ENCODE peak calls at places on chromosomes 7 and 10, in ten cellular contexts. W is type B pancreatic cell; M is MM.1S; E is Calu3; F is WTC11; Y is psoas muscle; Q is H9; J is CD8-positive, alpha-beta T cell; S is hepatocyte; L is GM23338. H is an unnamed sample.
A peak's percentile ranks its signal among the peaks of the same experiment; 100 is the strongest.

GRCh38 chr7:376306-376969 is 86.5 kb downstream of the FOXL3 start:
- DNase-seq in Q (peak; percentile 31), W (peak; percentile 73), J (no peak), F (peak; percentile 12), S (peak; percentile 43), Y (peak; percentile 47), M (no peak), E (no peak), L (no peak), H (no peak)

GRCh38 chr7:41756783-41757182 is 53.9 kb upstream of the INHBA start:
- DNase-seq in Y (no peak), S (no peak), E (no peak), W (no peak), F (no peak), L (no peak), Q (no peak), M (no peak), J (no peak), H (no peak)

GRCh38 chr10:51186358-51186757 is 112.1 kb downstream of the PRKG1 start:
- DNase-seq in W (no peak), E (no peak), L (no peak), S (no peak), Y (no peak), F (no peak), M (no peak), J (no peak), Q (no peak), H (no peak)

GRCh38 chr10:115982076-115982475 is 290.9 kb downstream of the GFRA1 start:
- DNase-seq in F (no peak), E (no peak), Y (no peak), L (no peak), W (no peak), Q (no peak), S (no peak), M (no peak), J (no peak), H (no peak)

GRCh38 chr7:13990984-13991790 is 1.7 kb upstream of the ETV1 start:
- DNase-seq in F (peak; percentile 98), Q (peak; percentile 99), Y (peak; percentile 96), S (peak; percentile 97), M (peak; percentile 96), W (peak; percentile 95), J (peak; percentile 63), E (peak; percentile 99), L (peak; percentile 99), H (peak; percentile 38)

GRCh38 chr7:51606601-51607154 is 290.1 kb upstream of the COBL start:
- DNase-seq in M (no peak), F (no peak), S (peak; percentile 79), W (no peak), J (no peak), Y (no peak), Q (no peak), E (peak; percentile 25), L (no peak), H (no peak)

GRCh38 chr10:96919785-96920425 is 87.8 kb downstream of the LCOR start:
- DNase-seq in E (no peak), S (no peak), F (no peak), Y (no peak), M (no peak), L (no peak), Q (no peak), J (no peak), W (no peak), H (no peak)

GRCh38 chr7:44581426-44581906 is 565 bp downstream of the TMED4 start:
- DNase-seq in M (peak; percentile 72), W (no peak), Y (no peak), J (peak; percentile 73), E (no peak), F (no peak), Q (no peak), S (peak; percentile 43), L (peak; percentile 25), H (peak; percentile 53)

GRCh38 chr10:70540089-70540788 is 61.7 kb downstream of the PALD1 start:
- DNase-seq in S (peak; percentile 42), J (no peak), Q (peak; percentile 70), W (no peak), E (peak; percentile 49), Y (no peak), F (peak; percentile 77), L (peak; percentile 84), M (no peak), H (peak; percentile 73)

GRCh38 chr10:68434657-68435056 is 27.6 kb upstream of the RUFY2 start:
- DNase-seq in M (no peak), J (no peak), S (no peak), W (no peak), E (no peak), F (no peak), Q (no peak), Y (no peak), L (no peak), H (no peak)

GRCh38 chr10:126405239-126405785 is 17.0 kb upstream of the ADAM12 start:
- DNase-seq in M (no peak), Y (no peak), J (no peak), F (no peak), E (no peak), W (no peak), Q (no peak), L (no peak), S (no peak), H (no peak)

GRCh38 chr7:142194201-142194600 is 63.7 kb downstream of the PRSS58 start:
- DNase-seq in L (no peak), F (no peak), J (no peak), E (no peak), Q (no peak), S (no peak), W (no peak), Y (no peak), M (no peak), H (no peak)

GRCh38 chr7:142188159-142188558 is 69.7 kb downstream of the PRSS58 start:
- DNase-seq in L (no peak), S (no peak), Q (no peak), F (no peak), J (no peak), E (no peak), Y (no peak), W (no peak), M (peak; percentile 88), H (no peak)

GRCh38 chr7:142185069-142185468 is 72.8 kb downstream of the PRSS58 start:
- DNase-seq in Q (no peak), J (no peak), Y (no peak), E (no peak), M (no peak), W (no peak), L (no peak), S (no peak), F (no peak), H (no peak)

DNA sequence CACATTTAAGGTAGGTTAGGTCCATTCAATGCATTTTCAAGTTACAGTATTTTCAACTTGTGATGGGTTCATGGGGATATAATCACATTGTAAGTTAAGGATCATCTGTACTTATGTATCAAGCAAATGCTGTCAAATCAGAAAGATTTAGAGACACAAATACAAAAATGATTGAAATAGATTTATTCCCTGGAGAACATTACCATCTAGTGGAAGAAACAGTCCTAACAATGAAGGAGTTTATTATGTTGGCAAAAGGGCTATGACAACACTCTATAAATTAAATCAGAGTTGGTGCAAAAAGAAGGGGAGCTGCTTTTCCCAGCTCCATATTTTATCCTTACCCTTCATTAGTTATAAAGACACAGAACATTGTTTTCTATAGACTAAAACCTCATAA is 69.0 kb downstream of the PRSS58 start:
- DNase-seq in Q (no peak), W (no peak), M (peak; percentile 71), L (peak; percentile 36), E (no peak), S (no peak), Y (no peak), J (no peak), F (no peak), H (no peak)
- TF ChIP-seq CTCF in Q (peak; percentile 66), W (peak; percentile 65), M (peak; percentile 77), L (peak; percentile 62), E (no peak), S (peak; percentile 51), Y (no peak), J (no peak), F (peak; percentile 21), H (peak; percentile 11)

GRCh38 chr10:75544923-75545322 is 113.5 kb downstream of the LRMDA start:
- DNase-seq in W (no peak), J (no peak), S (no peak), E (no peak), Y (no peak), L (no peak), F (no peak), M (no peak), Q (no peak), H (no peak)

GRCh38 chr10:75542084-75542483 is 110.7 kb downstream of the LRMDA start:
- DNase-seq in F (no peak), Q (no peak), Y (no peak), S (no peak), M (no peak), L (no peak), J (no peak), E (no peak), W (no peak), H (no peak)

GRCh38 chr10:75544381-75544780 is 113.0 kb downstream of the LRMDA start:
- DNase-seq in Y (no peak), S (no peak), W (no peak), F (no peak), E (no peak), M (no peak), J (no peak), Q (no peak), L (no peak), H (no peak)

GRCh38 chr10:75541411-75541810 is 110.0 kb downstream of the LRMDA start:
- DNase-seq in M (no peak), E (no peak), J (no peak), F (no peak), Q (no peak), Y (no peak), L (no peak), S (no peak), W (no peak), H (no peak)

DNA sequence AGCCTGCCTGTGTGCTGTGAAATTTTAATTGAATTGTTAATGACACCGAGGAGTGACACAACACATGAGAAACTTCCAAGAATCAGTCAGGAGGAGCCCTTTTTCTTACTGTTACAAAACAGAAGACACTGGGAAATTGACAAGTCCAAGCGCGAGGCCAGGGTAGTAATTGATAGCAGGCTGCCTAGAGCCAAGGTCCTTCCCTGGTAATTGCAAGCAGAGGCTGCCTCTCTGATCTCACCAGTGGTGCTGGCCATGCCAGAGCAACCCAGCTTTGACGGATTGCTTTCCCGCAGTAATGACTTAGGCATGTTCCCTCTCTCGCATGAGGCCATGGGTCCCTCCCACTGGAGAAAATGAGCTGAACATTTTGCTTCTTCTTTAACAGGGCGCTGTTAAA is 111.5 kb downstream of the LRMDA start:
- DNase-seq in E (no peak), Q (peak; percentile 41), M (no peak), W (peak; percentile 76), L (peak; percentile 26), J (no peak), F (no peak), Y (peak; percentile 69), S (peak; percentile 49), H (no peak)
- TF ChIP-seq CTCF in E (no peak), Q (no peak), M (no peak), W (no peak), L (no peak), J (no peak), F (no peak), Y (no peak), S (no peak), H (no peak)

GRCh38 chr7:107108951-107109350 is 59.9 kb upstream of the HBP1 start:
- DNase-seq in J (no peak), F (no peak), E (no peak), S (no peak), Q (no peak), M (no peak), W (no peak), Y (no peak), L (no peak), H (no peak)
- TF ChIP-seq CTCF in J (no peak), F (no peak), E (no peak), S (no peak), Q (no peak), M (no peak), W (no peak), Y (no peak), L (no peak), H (no peak)

GRCh38 chr7:4479367-4480039 is 202.6 kb upstream of the FOXK1 start:
- DNase-seq in Y (no peak), W (no peak), J (no peak), F (peak; percentile 70), E (peak; percentile 74), M (peak; percentile 50), S (peak; percentile 76), L (peak; percentile 94), Q (peak; percentile 85), H (peak; percentile 18)
- TF ChIP-seq CTCF in Y (peak; percentile 15), W (peak; percentile 78), J (no peak), F (peak; percentile 34), E (peak; percentile 65), M (peak; percentile 42), S (peak; percentile 62), L (peak; percentile 78), Q (peak; percentile 76), H (peak; percentile 30)